ENCODE peak calls at places on chromosomes 6 and 20, in nine cellular contexts. B, J, E, Y, X, Q, P, N and W are unnamed samples.
A peak's percentile ranks its signal among the peaks of the same experiment; 100 is the strongest.

GRCh38 chr6:166465671-166466087 is 82.9 kb upstream of the MPC1 start:
- DNase-seq in B (peak; percentile 53), J (no peak), E (peak; percentile 43), Y (peak; percentile 32), X (peak; percentile 88), Q (no peak), P (no peak), N (no peak), W (no peak)

GRCh38 chr6:33678932-33679478 is 32.5 kb downstream of the UQCC2 start:
- DNase-seq in B (no peak), J (no peak), E (no peak), Y (no peak), X (no peak), Q (no peak), P (no peak), N (no peak), W (no peak)

GRCh38 chr20:37071481-37071911 is 24.3 kb downstream of the RBL1 start:
- DNase-seq in B (peak; percentile 62), J (no peak), E (no peak), Y (peak; percentile 67), X (no peak), Q (no peak), P (peak; percentile 9), N (peak; percentile 8), W (peak; percentile 55)

GRCh38 chr6:44533221-44533820 is 145.8 kb downstream of the CDC5L start:
- DNase-seq in B (no peak), J (peak; percentile 12), E (no peak), Y (no peak), X (no peak), Q (no peak), P (no peak), N (no peak), W (no peak)

GRCh38 chr6:33132121-33132524 is 56.3 kb downstream of the HLA-DPB1 start:
- DNase-seq in B (no peak), J (no peak), E (no peak), Y (no peak), X (no peak), Q (no peak), P (no peak), N (no peak), W (no peak)

GRCh38 chr6:7247828-7248227 is 65.2 kb downstream of the SSR1 start:
- DNase-seq in B (no peak), J (no peak), E (no peak), Y (no peak), X (no peak), Q (no peak), P (no peak), N (no peak), W (no peak)

GRCh38 chr6:32397252-32397920 is 9.6 kb downstream of the BTNL2 start:
- DNase-seq in B (peak; percentile 1), J (no peak), E (no peak), Y (no peak), X (no peak), Q (no peak), P (no peak), N (no peak), W (no peak)

GRCh38 chr6:140427842-140428241 is 1053.4 kb upstream of the CITED2 start:
- DNase-seq in B (no peak), J (no peak), E (no peak), Y (no peak), X (no peak), Q (no peak), P (no peak), N (no peak), W (no peak)

GRCh38 chr6:124480021-124480430 is 482.2 kb upstream of the RNF217 start:
- DNase-seq in B (peak; percentile 75), J (no peak), E (no peak), Y (no peak), X (no peak), Q (no peak), P (no peak), N (no peak), W (no peak)

GRCh38 chr6:73704260-73704659 is 8.3 kb downstream of the CD109 start:
- DNase-seq in B (peak; percentile 99), J (no peak), E (no peak), Y (peak; percentile 99), X (no peak), Q (no peak), P (no peak), N (no peak), W (no peak)

GRCh38 chr20:64069209-64069613 is 6.2 kb downstream of the TCEA2 start:
- DNase-seq in B (no peak), J (no peak), E (no peak), Y (no peak), X (no peak), Q (no peak), P (no peak), N (no peak), W (no peak)

GRCh38 chr6:44009425-44010321 is 117.6 kb downstream of the MRPL14 start:
- DNase-seq in B (peak; percentile 63), J (no peak), E (no peak), Y (peak; percentile 29), X (peak; percentile 68), Q (no peak), P (no peak), N (no peak), W (no peak)

GRCh38 chr20:22533823-22534751 is 50.3 kb downstream of the FOXA2 start:
- DNase-seq in B (no peak), J (no peak), E (no peak), Y (no peak), X (no peak), Q (peak; percentile 51), P (no peak), N (no peak), W (no peak)

GRCh38 chr6:163260111-163260895 is 154.2 kb upstream of the QKI start:
- DNase-seq in B (peak; percentile 41), J (peak; percentile 89), E (no peak), Y (no peak), X (no peak), Q (no peak), P (no peak), N (no peak), W (no peak)

GRCh38 chr6:111030008-111031006 is 48.5 kb downstream of the RPF2 start:
- DNase-seq in B (no peak), J (no peak), E (no peak), Y (no peak), X (no peak), Q (peak; percentile 16), P (no peak), N (no peak), W (no peak)

GRCh38 chr20:539848-540247 is 3.7 kb downstream of the CSNK2A1 start:
- DNase-seq in B (peak; percentile 73), J (no peak), E (no peak), Y (peak; percentile 49), X (no peak), Q (peak; percentile 63), P (no peak), N (no peak), W (no peak)

GRCh38 chr20:59948828-59949720 is 8.9 kb downstream of the FAM217B start:
- DNase-seq in B (peak; percentile 43), J (no peak), E (no peak), Y (peak; percentile 67), X (no peak), Q (peak; percentile 51), P (no peak), N (no peak), W (no peak)

GRCh38 chr6:344816-345340 is 46.7 kb upstream of the IRF4 start:
- DNase-seq in B (peak; percentile 92), J (no peak), E (peak; percentile 34), Y (peak; percentile 53), X (no peak), Q (no peak), P (no peak), N (no peak), W (no peak)

GRCh38 chr6:10403385-10404106 is 11.3 kb downstream of the TFAP2A start:
- DNase-seq in B (peak; percentile 81), J (no peak), E (no peak), Y (peak; percentile 85), X (no peak), Q (no peak), P (no peak), N (no peak), W (no peak)
- H3K4me1 ChIP-seq in B (peaks cover 8% of the 10 kb centered on the region), J (peaks cover 6% of the 10 kb centered on the region), E (no peaks in the 10 kb centered on the region), Y (peaks cover 2% of the 10 kb centered on the region), X (peaks cover 14% of the 10 kb centered on the region), Q (no peaks in the 10 kb centered on the region), P (peaks cover 16% of the 10 kb centered on the region), N (peaks cover 13% of the 10 kb centered on the region), W (peaks cover 14% of the 10 kb centered on the region)

DNA sequence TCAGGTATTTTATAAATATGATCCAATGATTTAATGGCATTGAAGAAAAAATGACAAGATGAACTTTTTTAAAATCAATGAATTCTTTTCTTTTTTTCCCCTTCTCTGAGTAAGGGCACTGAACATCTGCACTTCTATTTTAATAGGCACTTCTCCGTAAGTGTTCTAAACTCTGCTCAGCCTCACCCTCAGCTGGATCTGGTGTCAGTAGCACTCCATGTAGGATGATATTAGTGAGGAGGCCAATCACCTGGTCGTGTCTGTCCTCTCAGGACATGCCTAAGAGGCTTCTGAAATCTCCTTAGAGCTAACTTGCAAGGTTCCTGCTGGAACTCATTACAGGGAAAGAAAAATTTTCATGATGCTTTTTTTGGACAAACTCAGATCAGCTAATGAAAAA is 148.6 kb upstream of the MLIP start:
- DNase-seq in B (no peak), J (no peak), E (no peak), Y (no peak), X (no peak), Q (no peak), P (no peak), N (no peak), W (no peak)
- H3K4me1 ChIP-seq in B (no peaks in the 10 kb centered on the region), J (peaks cover 2% of the 10 kb centered on the region), E (no peaks in the 10 kb centered on the region), Y (peaks cover 3% of the 10 kb centered on the region), X (no peaks in the 10 kb centered on the region), Q (no peaks in the 10 kb centered on the region), P (no peaks in the 10 kb centered on the region), N (no peaks in the 10 kb centered on the region), W (no peaks in the 10 kb centered on the region)

GRCh38 chr6:36848658-36849441 is 9.6 kb upstream of the CPNE5 start:
- DNase-seq in B (no peak), J (peak; percentile 84), E (peak; percentile 82), Y (no peak), X (no peak), Q (peak; percentile 92), P (no peak), N (no peak), W (no peak)
- H3K4me1 ChIP-seq in B (peaks cover 12% of the 10 kb centered on the region), J (no peaks in the 10 kb centered on the region), E (no peaks in the 10 kb centered on the region), Y (peaks cover 8% of the 10 kb centered on the region), X (peaks cover 26% of the 10 kb centered on the region), Q (no peaks in the 10 kb centered on the region), P (no peaks in the 10 kb centered on the region), N (no peaks in the 10 kb centered on the region), W (no peaks in the 10 kb centered on the region)

DNA sequence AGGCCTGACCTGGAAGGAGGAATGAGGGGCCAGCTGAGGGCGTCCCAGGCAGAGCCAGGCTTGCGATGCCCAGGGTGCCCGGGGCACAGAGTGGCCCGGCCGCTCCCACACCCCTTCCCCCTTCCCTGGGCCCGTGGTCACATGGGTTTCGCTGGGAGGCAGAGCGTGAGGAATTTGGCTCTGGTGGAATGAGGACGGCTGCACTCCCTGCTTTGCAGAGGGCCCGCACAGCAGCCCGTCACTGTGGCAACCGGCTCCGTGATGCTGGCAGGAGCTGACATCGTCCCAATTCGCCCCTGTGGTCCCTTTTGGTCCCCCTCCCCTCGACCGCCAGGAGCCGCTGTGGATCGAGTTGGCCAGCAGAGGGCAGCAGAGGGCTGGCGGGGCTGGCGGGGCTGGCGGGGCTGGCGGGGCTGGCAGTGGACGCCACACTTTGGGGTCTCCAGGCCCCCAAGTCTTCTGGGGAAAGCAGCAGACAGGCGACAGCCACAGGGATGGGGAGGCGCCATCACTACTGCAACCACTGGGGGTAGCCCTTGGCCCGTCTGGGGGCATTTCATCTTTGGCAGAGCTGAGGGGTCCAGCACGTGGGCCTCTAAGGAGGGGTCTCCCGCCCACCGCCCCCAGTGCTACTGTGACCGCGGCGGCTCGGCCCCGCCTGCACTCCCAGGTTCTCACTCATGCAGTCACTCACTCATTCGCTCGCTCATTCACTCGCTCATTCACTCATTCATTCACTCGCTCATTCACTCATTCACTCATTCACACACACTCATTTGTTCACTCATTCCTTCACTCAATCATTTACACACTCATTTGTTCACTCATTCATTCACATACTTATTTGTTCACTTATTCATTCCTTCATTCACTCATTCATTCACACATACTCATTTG is 49.7 kb upstream of the BHLHE23 start:
- DNase-seq in B (peak; percentile 6), J (peak; percentile 77), E (peak; percentile 55), Y (no peak), X (peak; percentile 63), Q (no peak), P (peak; percentile 4), N (no peak), W (peak; percentile 29)
- H3K4me1 ChIP-seq in B (no peaks in the 10 kb centered on the region), J (no peaks in the 10 kb centered on the region), E (no peaks in the 10 kb centered on the region), Y (no peaks in the 10 kb centered on the region), X (no peaks in the 10 kb centered on the region), Q (no peaks in the 10 kb centered on the region), P (no peaks in the 10 kb centered on the region), N (no peaks in the 10 kb centered on the region), W (no peaks in the 10 kb centered on the region)